ENCODE peak calls at places on chromosomes 5 and 9, in seven cellular contexts. One of them, this sample, is unnamed.

GRCh38 chr5:83069406-83069805 is 7.8 kb downstream of the TMEM167A start:
- DNase-seq in IMR-90: peak
- DNase-seq in SK-N-SH: peak
- DNase-seq in fibroblast of lung: peak
- DNase-seq in H9: no peak
- DNase-seq in pancreas: no peak
- DNase-seq in RWPE1: no peak
- DNase-seq in this sample: no peak

GRCh38 chr5:130111723-130112122 is 207.5 kb downstream of the CHSY3 start:
- DNase-seq in IMR-90: no peak
- DNase-seq in SK-N-SH: no peak
- DNase-seq in fibroblast of lung: no peak
- DNase-seq in H9: no peak
- DNase-seq in pancreas: no peak
- DNase-seq in RWPE1: no peak
- DNase-seq in this sample: no peak

GRCh38 chr5:95895771-95896170 is 65.9 kb downstream of the ELL2 start:
- DNase-seq in IMR-90: no peak
- DNase-seq in SK-N-SH: no peak
- DNase-seq in fibroblast of lung: peak
- DNase-seq in H9: peak
- DNase-seq in pancreas: no peak
- DNase-seq in RWPE1: no peak
- DNase-seq in this sample: no peak

GRCh38 chr9:128916204-128916603 is 4.6 kb upstream of the PHYHD1 start:
- DNase-seq in IMR-90: no peak
- DNase-seq in SK-N-SH: no peak
- DNase-seq in fibroblast of lung: no peak
- DNase-seq in H9: no peak
- DNase-seq in pancreas: peak
- DNase-seq in RWPE1: no peak
- DNase-seq in this sample: peak

GRCh38 chr5:139974661-139975060 is 68.4 kb downstream of the NRG2 start:
- DNase-seq in IMR-90: no peak
- DNase-seq in SK-N-SH: no peak
- DNase-seq in fibroblast of lung: no peak
- DNase-seq in H9: peak
- DNase-seq in pancreas: no peak
- DNase-seq in RWPE1: no peak
- DNase-seq in this sample: no peak

GRCh38 chr9:15239816-15240215 is 67.2 kb downstream of the TTC39B start:
- DNase-seq in IMR-90: no peak
- DNase-seq in SK-N-SH: no peak
- DNase-seq in fibroblast of lung: no peak
- DNase-seq in H9: no peak
- DNase-seq in pancreas: no peak
- DNase-seq in RWPE1: no peak
- DNase-seq in this sample: no peak

GRCh38 chr9:130442746-130443455 is 1.9 kb upstream of the ASS1 start:
- DNase-seq in IMR-90: no peak
- DNase-seq in SK-N-SH: no peak
- DNase-seq in fibroblast of lung: no peak
- DNase-seq in H9: no peak
- DNase-seq in pancreas: peak
- DNase-seq in RWPE1: no peak
- DNase-seq in this sample: no peak

GRCh38 chr5:10323588-10324488 is 16.1 kb upstream of the CMBL start:
- DNase-seq in IMR-90: peak
- DNase-seq in SK-N-SH: no peak
- DNase-seq in fibroblast of lung: peak
- DNase-seq in H9: no peak
- DNase-seq in pancreas: no peak
- DNase-seq in RWPE1: no peak
- DNase-seq in this sample: no peak

GRCh38 chr5:5141625-5142527 is 1.7 kb downstream of the ADAMTS16 start:
- DNase-seq in IMR-90: peak
- DNase-seq in SK-N-SH: peak
- DNase-seq in fibroblast of lung: peak
- DNase-seq in H9: no peak
- DNase-seq in pancreas: no peak
- DNase-seq in RWPE1: peak
- DNase-seq in this sample: peak

GRCh38 chr9:88364706-88365105 is 23.5 kb upstream of the SPIN1 start:
- DNase-seq in IMR-90: no peak
- DNase-seq in SK-N-SH: no peak
- DNase-seq in fibroblast of lung: no peak
- DNase-seq in H9: no peak
- DNase-seq in pancreas: no peak
- DNase-seq in RWPE1: no peak
- DNase-seq in this sample: no peak

GRCh38 chr9:77816641-77817341 is 168.7 kb upstream of the GNA14 start:
- DNase-seq in IMR-90: peak
- DNase-seq in SK-N-SH: no peak
- DNase-seq in fibroblast of lung: peak
- DNase-seq in H9: no peak
- DNase-seq in pancreas: no peak
- DNase-seq in RWPE1: no peak
- DNase-seq in this sample: no peak

GRCh38 chr5:57174128-57174849 is 430 bp downstream of the GPBP1 start:
- DNase-seq in IMR-90: no peak
- DNase-seq in SK-N-SH: no peak
- DNase-seq in fibroblast of lung: peak
- DNase-seq in H9: no peak
- DNase-seq in pancreas: no peak
- DNase-seq in RWPE1: peak
- DNase-seq in this sample: peak

GRCh38 chr9:21682376-21682775 is 120.1 kb upstream of the MTAP start:
- DNase-seq in IMR-90: no peak
- DNase-seq in SK-N-SH: no peak
- DNase-seq in fibroblast of lung: no peak
- DNase-seq in H9: no peak
- DNase-seq in pancreas: no peak
- DNase-seq in RWPE1: no peak
- DNase-seq in this sample: no peak

GRCh38 chr5:78483809-78484521 is 123.5 kb downstream of the SCAMP1 start:
- DNase-seq in IMR-90: peak
- DNase-seq in SK-N-SH: no peak
- DNase-seq in fibroblast of lung: peak
- DNase-seq in H9: no peak
- DNase-seq in pancreas: no peak
- DNase-seq in RWPE1: no peak
- DNase-seq in this sample: peak

GRCh38 chr5:165201364-165202143 is 1696.1 kb downstream of the MAT2B start:
- DNase-seq in IMR-90: peak
- DNase-seq in SK-N-SH: no peak
- DNase-seq in fibroblast of lung: peak
- DNase-seq in H9: no peak
- DNase-seq in pancreas: no peak
- DNase-seq in RWPE1: no peak
- DNase-seq in this sample: no peak

GRCh38 chr5:166865206-166865605 is 1426.2 kb upstream of the WWC1 start:
- DNase-seq in IMR-90: no peak
- DNase-seq in SK-N-SH: no peak
- DNase-seq in fibroblast of lung: no peak
- DNase-seq in H9: no peak
- DNase-seq in pancreas: no peak
- DNase-seq in RWPE1: no peak
- DNase-seq in this sample: no peak

GRCh38 chr9:110996436-110997224 is 41.6 kb downstream of the LPAR1 start:
- DNase-seq in IMR-90: peak
- DNase-seq in SK-N-SH: no peak
- DNase-seq in fibroblast of lung: peak
- DNase-seq in H9: no peak
- DNase-seq in pancreas: no peak
- DNase-seq in RWPE1: no peak
- DNase-seq in this sample: peak

GRCh38 chr9:21481470-21482057 is 549 bp downstream of the IFNE start:
- DNase-seq in IMR-90: no peak
- DNase-seq in SK-N-SH: no peak
- DNase-seq in fibroblast of lung: no peak
- DNase-seq in H9: no peak
- DNase-seq in pancreas: no peak
- DNase-seq in RWPE1: no peak
- DNase-seq in this sample: no peak

GRCh38 chr9:132075853-132076252 is 3.8 kb downstream of the MED27 start:
- DNase-seq in IMR-90: no peak
- DNase-seq in SK-N-SH: no peak
- DNase-seq in fibroblast of lung: no peak
- DNase-seq in H9: no peak
- DNase-seq in pancreas: no peak
- DNase-seq in RWPE1: peak
- DNase-seq in this sample: no peak

GRCh38 chr5:61019642-61020041 is 74.6 kb downstream of the NDUFAF2 start:
- DNase-seq in IMR-90: no peak
- DNase-seq in SK-N-SH: no peak
- DNase-seq in fibroblast of lung: no peak
- DNase-seq in H9: no peak
- DNase-seq in pancreas: no peak
- DNase-seq in RWPE1: no peak
- DNase-seq in this sample: no peak

GRCh38 chr9:124875501-124875900 is 13.6 kb downstream of the ARPC5L start:
- DNase-seq in IMR-90: no peak
- DNase-seq in SK-N-SH: no peak
- DNase-seq in fibroblast of lung: no peak
- DNase-seq in H9: no peak
- DNase-seq in pancreas: no peak
- DNase-seq in RWPE1: no peak
- DNase-seq in this sample: no peak
- H3K27ac ChIP-seq in IMR-90: no peak
- H3K27ac ChIP-seq in SK-N-SH: no peak
- H3K27ac ChIP-seq in fibroblast of lung: no peak
- H3K27ac ChIP-seq in H9: no peak
- H3K27ac ChIP-seq in pancreas: no peak
- H3K27ac ChIP-seq in RWPE1: peak
- H3K27ac ChIP-seq in this sample: no peak

DNA sequence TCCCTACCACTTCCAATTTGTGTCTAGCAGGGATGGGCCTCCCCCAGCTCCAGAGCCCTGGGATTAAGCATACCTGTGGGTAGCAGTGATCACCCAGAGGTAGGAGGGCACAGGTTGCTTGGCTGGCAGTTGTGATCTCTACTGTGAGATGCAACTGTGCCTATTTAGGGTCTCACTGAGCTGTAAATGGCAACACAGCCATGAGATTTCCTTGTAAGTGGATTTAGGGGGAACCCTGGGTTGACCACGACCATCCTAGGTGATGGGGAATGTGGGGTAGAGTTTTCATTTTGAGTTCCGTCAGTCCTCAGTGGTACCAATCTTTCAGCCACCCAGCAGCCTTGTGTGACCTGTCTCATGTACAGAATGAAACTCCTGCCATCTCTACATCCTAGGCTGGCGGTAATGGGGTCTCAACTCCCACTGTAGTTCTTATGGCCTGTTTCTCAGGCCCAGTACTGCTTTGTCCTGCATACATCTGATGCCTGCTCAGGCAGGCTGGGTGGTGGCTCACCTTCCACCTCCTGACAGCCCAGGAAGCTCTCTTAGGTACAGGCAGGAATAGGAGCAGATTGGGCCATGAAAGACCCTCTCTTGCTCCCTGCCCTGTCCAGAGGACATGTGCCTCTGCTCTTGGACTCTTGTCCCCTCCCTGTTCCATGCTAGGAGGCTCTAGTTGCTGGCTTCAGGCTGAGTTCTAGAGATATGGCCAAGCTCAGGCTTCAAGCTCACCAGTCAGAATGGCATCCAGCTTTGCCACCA is 8.1 kb downstream of the HNRNPAB start:
- DNase-seq in IMR-90: no peak
- DNase-seq in SK-N-SH: no peak
- DNase-seq in fibroblast of lung: no peak
- DNase-seq in H9: no peak
- DNase-seq in pancreas: no peak
- DNase-seq in RWPE1: no peak
- DNase-seq in this sample: no peak
- H3K27ac ChIP-seq in IMR-90: no peak
- H3K27ac ChIP-seq in SK-N-SH: peak
- H3K27ac ChIP-seq in fibroblast of lung: no peak
- H3K27ac ChIP-seq in H9: no peak
- H3K27ac ChIP-seq in pancreas: no peak
- H3K27ac ChIP-seq in RWPE1: peak
- H3K27ac ChIP-seq in this sample: peak

GRCh38 chr9:4086119-4087088 is 213.5 kb downstream of the GLIS3 start:
- DNase-seq in IMR-90: peak
- DNase-seq in SK-N-SH: no peak
- DNase-seq in fibroblast of lung: no peak
- DNase-seq in H9: no peak
- DNase-seq in pancreas: no peak
- DNase-seq in RWPE1: no peak
- DNase-seq in this sample: no peak
- H3K27ac ChIP-seq in IMR-90: peak
- H3K27ac ChIP-seq in SK-N-SH: no peak
- H3K27ac ChIP-seq in fibroblast of lung: peak
- H3K27ac ChIP-seq in H9: no peak
- H3K27ac ChIP-seq in pancreas: no peak
- H3K27ac ChIP-seq in RWPE1: no peak
- H3K27ac ChIP-seq in this sample: no peak

GRCh38 chr5:100576217-100576751 is 41.1 kb downstream of the FAM174A start:
- DNase-seq in IMR-90: peak
- DNase-seq in SK-N-SH: no peak
- DNase-seq in fibroblast of lung: no peak
- DNase-seq in H9: no peak
- DNase-seq in pancreas: no peak
- DNase-seq in RWPE1: no peak
- DNase-seq in this sample: no peak
- H3K27ac ChIP-seq in IMR-90: no peak
- H3K27ac ChIP-seq in SK-N-SH: no peak
- H3K27ac ChIP-seq in fibroblast of lung: no peak
- H3K27ac ChIP-seq in H9: no peak
- H3K27ac ChIP-seq in pancreas: no peak
- H3K27ac ChIP-seq in RWPE1: no peak
- H3K27ac ChIP-seq in this sample: no peak

GRCh38 chr5:749101-749670 is 35.3 kb downstream of the ZDHHC11B start:
- DNase-seq in IMR-90: no peak
- DNase-seq in SK-N-SH: peak
- DNase-seq in fibroblast of lung: no peak
- DNase-seq in H9: peak
- DNase-seq in pancreas: no peak
- DNase-seq in RWPE1: no peak
- DNase-seq in this sample: no peak

GRCh38 chr5:751496-751895 is 33.0 kb downstream of the ZDHHC11B start:
- DNase-seq in IMR-90: no peak
- DNase-seq in SK-N-SH: peak
- DNase-seq in fibroblast of lung: no peak
- DNase-seq in H9: no peak
- DNase-seq in pancreas: no peak
- DNase-seq in RWPE1: no peak
- DNase-seq in this sample: no peak

DNA sequence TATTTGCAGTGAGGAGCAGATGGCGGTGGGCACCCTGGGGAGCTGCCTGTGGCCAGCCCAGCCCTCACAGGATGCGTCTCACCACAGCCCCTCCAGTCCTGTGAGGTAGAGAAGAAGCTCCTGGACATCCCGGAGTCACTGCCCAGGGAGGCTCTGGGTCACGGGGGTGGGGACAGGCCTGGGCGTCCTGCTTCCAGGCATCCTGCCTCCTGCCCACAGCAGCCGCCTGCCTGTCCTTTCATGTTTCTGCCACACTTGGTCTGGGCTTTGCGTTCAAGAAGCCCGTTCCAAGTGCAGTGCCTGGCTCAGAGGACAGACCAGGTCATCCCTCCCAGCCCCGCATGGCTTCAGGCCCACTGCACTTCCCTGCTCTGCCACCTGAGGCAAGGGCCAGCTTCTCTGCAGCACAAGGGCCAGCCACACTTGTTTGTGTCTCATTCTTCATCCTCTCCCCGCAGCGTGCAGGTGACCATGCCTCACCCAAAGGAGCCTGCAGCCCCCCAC is 38.2 kb downstream of the ZDHHC11B start:
- DNase-seq in IMR-90: no peak
- DNase-seq in SK-N-SH: peak
- DNase-seq in fibroblast of lung: no peak
- DNase-seq in H9: peak
- DNase-seq in pancreas: peak
- DNase-seq in RWPE1: no peak
- DNase-seq in this sample: no peak
- H3K27ac ChIP-seq in IMR-90: no peak
- H3K27ac ChIP-seq in SK-N-SH: no peak
- H3K27ac ChIP-seq in fibroblast of lung: no peak
- H3K27ac ChIP-seq in H9: no peak
- H3K27ac ChIP-seq in pancreas: no peak
- H3K27ac ChIP-seq in RWPE1: no peak
- H3K27ac ChIP-seq in this sample: no peak

This sample was measured in adrenal gland.